ENCODE peak calls at places on chromosomes 2 and 18, in five cellular contexts. Q is spleen, J is right lobe of liver, X is IMR-90, D is tibial artery. Y is an unnamed sample.
A peak's percentile ranks its signal among the peaks of the same experiment; 100 is the strongest.

GRCh38 chr2:212592695-212593094 is 54.1 kb upstream of the ERBB4 start:
- DNase-seq in D (no peak), Q (no peak), X (no peak), J (no peak), Y (no peak)

GRCh38 chr2:26986576-26986975 is 16.1 kb downstream of the MAPRE3 start:
- DNase-seq in X (no peak), J (no peak), D (no peak), Q (no peak), Y (no peak)

GRCh38 chr2:119352357-119352756 is 14.3 kb downstream of the C2orf76 start:
- DNase-seq in Q (no peak), X (no peak), D (no peak), J (no peak), Y (no peak)

GRCh38 chr2:16326736-16327300 is 338.8 kb downstream of the CYRIA start:
- DNase-seq in D (no peak), X (no peak), Q (no peak), J (no peak), Y (no peak)

GRCh38 chr2:86703704-86704370 is 16.3 kb upstream of the RMND5A start:
- DNase-seq in X (no peak), J (no peak), Q (no peak), D (no peak), Y (no peak)

GRCh38 chr18:40355701-40356100 is 1599.3 kb upstream of the PIK3C3 start:
- DNase-seq in J (no peak), Q (no peak), X (peak; percentile 64), D (no peak), Y (no peak)

GRCh38 chr18:42184685-42185477 is 229.8 kb downstream of the PIK3C3 start:
- DNase-seq in Q (no peak), D (no peak), X (no peak), J (no peak), Y (no peak)

GRCh38 chr2:16785072-16785638 is 119.5 kb upstream of the CYRIA start:
- DNase-seq in D (no peak), Q (no peak), J (no peak), X (no peak), Y (no peak)

GRCh38 chr2:20050712-20051517 is 513 bp downstream of the LAPTM4A start:
- DNase-seq in D (peak; percentile 77), X (peak; percentile 65), Q (peak; percentile 84), J (peak; percentile 68), Y (no peak)

GRCh38 chr2:32357545-32358482 is 991 bp downstream of the BIRC6 start:
- DNase-seq in D (peak; percentile 78), X (peak; percentile 31), Q (peak; percentile 91), J (peak; percentile 71), Y (peak; percentile 26)

GRCh38 chr2:147559068-147559467 is 285.8 kb upstream of the ACVR2A start:
- DNase-seq in D (no peak), X (no peak), J (no peak), Q (no peak), Y (no peak)

GRCh38 chr2:188285049-188285448 is 6.6 kb upstream of the GULP1 start:
- DNase-seq in X (no peak), D (no peak), J (no peak), Q (no peak), Y (no peak)

GRCh38 chr2:20614201-20615045 is 36.5 kb downstream of the HS1BP3 start:
- DNase-seq in X (no peak), Q (peak; percentile 66), D (peak; percentile 90), J (peak; percentile 56), Y (no peak)

GRCh38 chr2:173884403-173884802 is 80.8 kb downstream of the SP3 start:
- DNase-seq in X (peak; percentile 32), D (peak; percentile 76), Q (peak; percentile 77), J (peak; percentile 69), Y (peak; percentile 9)

GRCh38 chr2:160205511-160205910 is 5.4 kb upstream of the ITGB6 start:
- DNase-seq in X (peak; percentile 97), J (no peak), Q (no peak), D (peak; percentile 83), Y (no peak)

GRCh38 chr2:160478660-160479059 is 14.9 kb downstream of the RBMS1 start:
- DNase-seq in Q (no peak), X (no peak), J (no peak), D (no peak), Y (no peak)

GRCh38 chr2:13660231-13660630 is 943.5 kb downstream of the TRIB2 start:
- DNase-seq in J (no peak), X (no peak), D (no peak), Q (no peak), Y (no peak)

GRCh38 chr2:66957198-66957597 is 439.9 kb upstream of the ETAA1 start:
- DNase-seq in D (no peak), X (no peak), Q (no peak), J (no peak), Y (no peak)

GRCh38 chr2:109211324-109211723 is 82.3 kb downstream of the SH3RF3 start:
- DNase-seq in Q (no peak), X (no peak), J (no peak), D (no peak), Y (no peak)

GRCh38 chr2:142980246-142981068 is 103.0 kb downstream of the KYNU start:
- DNase-seq in J (no peak), D (no peak), Q (no peak), X (peak; percentile 75), Y (no peak)

GRCh38 chr2:99469394-99469793 is 20.4 kb downstream of the REV1 start:
- DNase-seq in D (no peak), Q (no peak), J (no peak), X (no peak), Y (no peak)

GRCh38 chr2:205438241-205438640 is 244.1 kb upstream of the NRP2 start:
- DNase-seq in J (no peak), D (no peak), X (no peak), Q (no peak), Y (no peak)

GRCh38 chr2:152790883-152791282 is 72.5 kb downstream of the ARL6IP6 start:
- DNase-seq in J (no peak), X (no peak), Q (no peak), D (no peak), Y (no peak)

GRCh38 chr2:62732262-62732777 is 26.8 kb downstream of the EHBP1 start:
- DNase-seq in D (no peak), Q (no peak), J (no peak), X (no peak), Y (no peak)

GRCh38 chr2:38794235-38794946 is 16.4 kb downstream of the GEMIN6 start:
- DNase-seq in X (no peak), J (no peak), D (no peak), Q (no peak), Y (no peak)

GRCh38 chr2:109172556-109173105 is 43.6 kb downstream of the SH3RF3 start:
- DNase-seq in Q (no peak), X (peak; percentile 44), J (no peak), D (peak; percentile 65), Y (no peak)

DNA sequence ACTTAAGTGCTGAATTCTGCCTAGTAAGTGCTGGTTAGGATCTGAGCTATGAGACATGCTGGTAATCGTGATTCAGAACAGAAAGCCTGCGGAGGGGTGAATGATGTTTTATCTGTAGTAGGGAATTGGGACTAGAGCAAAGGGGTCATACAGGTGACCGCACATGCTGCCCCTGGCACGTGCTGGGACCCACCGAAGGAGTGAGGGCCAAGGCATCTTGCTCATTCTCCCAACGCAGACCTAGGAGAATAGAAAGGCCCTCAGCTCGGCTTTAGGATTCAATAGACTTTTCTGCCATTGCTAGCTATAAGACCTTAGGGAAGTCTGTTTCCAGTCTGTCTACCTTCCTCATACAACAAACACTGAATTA is 8.8 kb upstream of the SMAD7 start:
- DNase-seq in D (no peak), J (no peak), X (no peak), Q (peak; percentile 41), Y (no peak)
- H3K27ac ChIP-seq in D (no peak overlapping the region), J (no peak overlapping the region), X (no peak overlapping the region), Q (no peak overlapping the region), Y (no peak overlapping the region)

DNA sequence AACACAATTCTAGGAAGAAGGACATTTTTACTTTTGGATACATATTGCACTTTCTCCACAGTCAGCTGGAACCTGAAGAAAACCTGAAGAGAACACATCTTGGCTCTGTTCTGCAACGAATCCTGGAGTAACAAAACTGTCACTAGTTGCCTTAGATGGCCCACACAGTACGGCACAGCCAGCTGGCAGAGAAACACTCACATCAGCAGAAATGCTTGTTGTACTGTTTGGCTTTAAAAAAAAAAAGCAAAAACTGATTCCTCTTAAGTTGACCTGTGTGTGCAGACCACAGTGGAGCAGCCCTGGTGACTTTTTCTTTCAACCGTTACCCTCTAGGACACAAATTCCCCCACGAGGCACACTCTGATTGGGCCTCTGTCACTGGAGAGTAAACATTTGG is 152.3 kb upstream of the TWIST2 start:
- DNase-seq in D (no peak), Q (no peak), J (peak; percentile 86), X (no peak), Y (no peak)
- H3K27ac ChIP-seq in D (no peak overlapping the region), Q (no peak overlapping the region), J (no peak overlapping the region), X (peak overlapping the region; percentile 37), Y (no peak overlapping the region)

GRCh38 chr2:47011264-47011663 is 95.7 kb upstream of the MCFD2 start:
- DNase-seq in X (no peak), D (no peak), J (no peak), Q (no peak), Y (no peak)

GRCh38 chr2:47008381-47009280 is 93.0 kb upstream of the MCFD2 start:
- DNase-seq in X (peak; percentile 69), D (peak; percentile 94), J (no peak), Q (no peak), Y (no peak)

GRCh38 chr2:47010176-47010575 is 94.6 kb upstream of the MCFD2 start:
- DNase-seq in X (no peak), D (no peak), J (no peak), Q (no peak), Y (no peak)

GRCh38 chr2:47007826-47008225 is 92.2 kb upstream of the MCFD2 start:
- DNase-seq in X (no peak), J (no peak), D (no peak), Q (no peak), Y (no peak)

DNA sequence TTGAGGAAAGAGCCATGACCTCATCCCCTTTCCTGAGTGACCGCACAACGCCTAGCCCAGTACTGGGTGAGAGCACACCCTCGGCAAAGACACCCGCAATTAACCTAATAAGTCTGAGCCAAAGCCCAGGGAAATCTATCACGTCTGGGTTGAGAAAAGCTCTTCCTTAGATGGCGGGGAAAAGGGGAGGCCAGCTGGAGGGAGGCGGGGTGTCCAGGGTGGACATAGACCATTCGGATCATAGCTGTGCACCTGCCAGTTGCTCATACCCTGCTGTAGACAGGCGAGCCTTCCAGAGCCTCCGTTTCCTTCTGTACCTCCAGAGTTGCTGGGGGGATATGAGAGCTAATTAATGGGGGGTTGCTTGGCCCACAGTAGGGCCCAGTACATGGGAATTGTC is 93.8 kb upstream of the MCFD2 start:
- DNase-seq in Q (no peak), D (no peak), J (no peak), X (no peak), Y (no peak)
- H3K27ac ChIP-seq in Q (no peak overlapping the region), D (peak overlapping the region; percentile 81), J (no peak overlapping the region), X (no peak overlapping the region), Y (no peak overlapping the region)

GRCh38 chr18:75244914-75245313 is 34.3 kb downstream of the TSHZ1 start:
- DNase-seq in Q (no peak), D (no peak), J (no peak), X (no peak), Y (no peak)

GRCh38 chr18:75248426-75249191 is 38.0 kb downstream of the TSHZ1 start:
- DNase-seq in Q (no peak), J (no peak), X (no peak), D (no peak), Y (no peak)

GRCh38 chr18:75249192-75249551 is 38.6 kb downstream of the TSHZ1 start:
- DNase-seq in D (no peak), Q (no peak), J (no peak), X (no peak), Y (no peak)

GRCh38 chr18:75247601-75248421 is 37.2 kb downstream of the TSHZ1 start:
- DNase-seq in X (peak; percentile 65), D (no peak), Q (no peak), J (no peak), Y (no peak)

GRCh38 chr18:75247041-75247551 is 36.5 kb downstream of the TSHZ1 start:
- DNase-seq in Q (no peak), D (no peak), X (peak; percentile 52), J (no peak), Y (no peak)
- H3K27ac ChIP-seq in Q (peak overlapping the region; percentile 87), D (peak overlapping the region; percentile 53), X (peak overlapping the region; percentile 96), J (peak overlapping the region; percentile 72), Y (peak overlapping the region; percentile 66)